ENCODE peak calls at places on chromosomes 11 and 22, in five cellular contexts. A is neural progenitor cell, H is hepatocyte, B is HCT116, O is GM23338. M is an unnamed sample.
A peak's percentile ranks its signal among the peaks of the same experiment; 100 is the strongest.

GRCh38 chr11:31133064-31133463 is 236.5 kb downstream of the DCDC1 start:
- DNase-seq in A (no peak), O (no peak), B (no peak), H (no peak), M (no peak)

GRCh38 chr11:128902515-128903066 is 11.4 kb downstream of the KCNJ5 start:
- DNase-seq in B (no peak), O (peak; percentile 41), H (no peak), A (no peak), M (no peak)

GRCh38 chr22:41052661-41053490 is 39.5 kb upstream of the EP300 start:
- DNase-seq in H (peak; percentile 57), B (no peak), O (no peak), A (no peak), M (no peak)

GRCh38 chr11:34890812-34891211 is 25.4 kb downstream of the APIP start:
- DNase-seq in A (peak; percentile 59), H (peak; percentile 68), B (peak; percentile 56), O (peak; percentile 53), M (peak; percentile 69)

GRCh38 chr11:114085965-114086364 is 26.5 kb downstream of the ZBTB16 start:
- DNase-seq in A (no peak), H (no peak), O (no peak), B (no peak), M (no peak)

GRCh38 chr22:23574877-23575276 is 5.2 kb downstream of the IGLL1 start:
- DNase-seq in O (no peak), H (no peak), B (no peak), A (no peak), M (no peak)

GRCh38 chr11:31325162-31325561 is 44.4 kb downstream of the DCDC1 start:
- DNase-seq in A (no peak), H (no peak), B (no peak), O (no peak), M (no peak)

GRCh38 chr11:134376150-134376921 is 35.7 kb downstream of the B3GAT1 start:
- DNase-seq in H (no peak), B (no peak), A (no peak), O (no peak), M (no peak)

GRCh38 chr11:87081358-87081757 is 43.6 kb downstream of the TMEM135 start:
- DNase-seq in B (no peak), O (no peak), H (no peak), A (no peak), M (peak; percentile 69)

GRCh38 chr22:33126881-33127280 is 68.7 kb upstream of the SYN3 start:
- DNase-seq in H (peak; percentile 32), A (peak; percentile 64), B (no peak), O (peak; percentile 75), M (peak; percentile 9)

GRCh38 chr22:30182365-30182764 is 64.2 kb downstream of the LIF start:
- DNase-seq in O (no peak), B (no peak), A (no peak), H (no peak), M (no peak)

GRCh38 chr11:44526438-44526837 is 39.0 kb upstream of the CD82 start:
- DNase-seq in B (no peak), O (no peak), H (no peak), A (no peak), M (no peak)

GRCh38 chr11:122879785-122880184 is 2.8 kb upstream of the JHY start:
- DNase-seq in H (no peak), B (no peak), A (peak; percentile 47), O (peak; percentile 77), M (no peak)

GRCh38 chr11:18632841-18633240 is 1.3 kb downstream of the SPTY2D1 start:
- DNase-seq in B (no peak), O (no peak), H (no peak), A (no peak), M (no peak)

GRCh38 chr11:29190313-29190712 is 826.5 kb downstream of the KCNA4 start:
- DNase-seq in B (no peak), H (no peak), A (no peak), O (no peak), M (no peak)

GRCh38 chr11:69352715-69353325 is 58.9 kb downstream of the MYEOV start:
- DNase-seq in A (no peak), H (peak; percentile 54), O (no peak), B (peak; percentile 54), M (no peak)

GRCh38 chr11:33687733-33688479 is 12.7 kb downstream of the C11orf91 start:
- DNase-seq in H (peak; percentile 81), O (peak; percentile 86), B (peak; percentile 60), A (peak; percentile 75), M (peak; percentile 76)

GRCh38 chr11:65417702-65418430 is 4.7 kb upstream of the NEAT1 start:
- DNase-seq in A (no peak), H (peak; percentile 74), B (no peak), O (no peak), M (no peak)

GRCh38 chr11:74820763-74821162 is 72.1 kb downstream of the RNF169 start:
- DNase-seq in A (no peak), H (no peak), O (no peak), B (no peak), M (no peak)

GRCh38 chr11:125372911-125373310 is 123.2 kb downstream of the FEZ1 start:
- DNase-seq in A (no peak), H (no peak), O (no peak), B (no peak), M (no peak)

DNA sequence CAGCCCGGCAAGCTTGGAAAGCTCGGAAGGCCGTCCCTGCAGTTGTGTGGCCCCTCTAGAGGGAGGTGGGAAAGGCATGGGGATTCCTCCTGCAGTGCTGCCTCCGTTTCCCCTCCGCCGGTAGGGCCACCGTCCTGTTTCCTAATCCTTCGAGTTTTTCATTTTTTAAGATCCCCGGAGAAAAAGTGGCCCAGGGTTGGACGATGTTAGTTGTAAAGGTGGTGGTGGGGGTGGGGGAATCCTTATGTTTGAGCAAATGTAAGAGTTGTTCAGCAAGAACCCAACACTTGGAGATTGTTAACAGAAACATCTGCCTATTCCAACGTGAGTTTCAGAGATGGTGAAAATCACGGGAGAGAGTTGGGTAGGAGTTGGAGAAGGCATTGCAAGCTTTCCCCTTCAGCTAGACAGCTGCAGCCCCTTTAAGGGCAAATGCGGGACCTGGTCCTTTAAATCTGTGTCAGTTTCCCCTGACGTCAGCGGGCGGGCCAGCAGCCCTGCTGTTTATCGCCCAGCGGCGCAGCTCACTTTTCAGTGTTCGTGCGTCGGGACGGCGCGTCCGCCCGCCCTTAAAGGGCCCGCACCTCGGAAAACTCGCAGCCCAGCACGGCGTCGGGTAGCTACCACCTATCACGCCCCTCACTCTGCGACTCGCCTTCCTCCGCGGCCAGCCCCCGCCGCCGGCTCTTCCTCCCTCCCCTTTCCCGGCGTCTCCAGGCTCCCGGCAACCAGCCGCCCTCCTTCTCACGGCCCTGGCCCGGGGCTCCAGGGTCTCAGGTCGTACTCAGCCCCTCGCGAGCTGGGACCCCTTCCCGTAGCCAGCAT is at the start of gene SIDT2:
- DNase-seq in A (peak; percentile 96), B (peak; percentile 81), H (peak; percentile 97), O (peak; percentile 98), M (peak; percentile 95)
- H2AFZ ChIP-seq in A (peak within 1 kb of the TSS; percentile 51), B (no peak within 1 kb of the TSS), H (peak within 1 kb of the TSS; percentile 61), O (peak within 1 kb of the TSS; percentile 69), M (peak within 1 kb of the TSS; percentile 96)

GRCh38 chr11:80592546-80592945 is 1151.7 kb upstream of the TENM4 start:
- DNase-seq in B (no peak), H (no peak), O (no peak), A (no peak), M (no peak)

GRCh38 chr11:80593981-80594380 is 1153.2 kb upstream of the TENM4 start:
- DNase-seq in H (peak; percentile 57), B (no peak), A (no peak), O (no peak), M (no peak)

GRCh38 chr11:80598905-80599304 is 1158.1 kb upstream of the TENM4 start:
- DNase-seq in A (no peak), O (no peak), H (no peak), B (no peak), M (no peak)

GRCh38 chr11:80595011-80595410 is 1154.2 kb upstream of the TENM4 start:
- DNase-seq in O (no peak), A (no peak), B (no peak), H (peak; percentile 48), M (no peak)

DNA sequence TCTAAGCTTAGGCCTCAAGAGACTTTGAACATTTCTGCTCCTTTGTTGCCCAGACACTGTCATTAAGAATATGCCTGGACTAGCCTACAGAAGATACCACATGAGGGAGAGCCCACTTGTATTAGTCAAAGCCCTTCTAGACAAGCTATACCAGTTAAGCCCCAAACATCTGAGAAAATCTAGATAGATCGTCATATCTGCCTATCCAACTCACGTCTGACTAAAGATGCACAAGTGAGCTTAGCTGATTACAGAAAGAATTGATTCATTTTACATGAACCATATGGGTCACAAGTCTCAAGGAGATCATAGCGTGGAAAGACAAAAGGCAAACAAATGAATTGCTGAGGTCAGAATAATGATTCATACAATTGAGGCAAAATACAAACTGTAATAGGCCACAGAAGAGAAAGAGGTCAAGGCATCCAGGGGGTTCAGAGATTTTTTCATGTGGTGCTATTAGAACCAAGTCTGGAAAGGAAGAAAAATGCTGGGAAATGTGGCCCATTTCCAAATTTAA is 1155.5 kb upstream of the TENM4 start:
- DNase-seq in B (no peak), H (no peak), A (no peak), O (no peak), M (no peak)
- TF ChIP-seq CTCF in B (no peak), H (no peak), A (no peak), O (no peak), M (no peak)

GRCh38 chr11:92941676-92942571 is 27.5 kb upstream of the MTNR1B start:
- DNase-seq in O (peak; percentile 70), H (peak; percentile 50), B (peak; percentile 18), A (peak; percentile 33), M (peak; percentile 29)

GRCh38 chr11:92939305-92939704 is 30.1 kb upstream of the MTNR1B start:
- DNase-seq in A (no peak), B (no peak), O (no peak), H (no peak), M (peak; percentile 69)
- H2AFZ ChIP-seq in A (no peak overlapping the region), B (no peak overlapping the region), O (no peak overlapping the region), H (no peak overlapping the region), M (peak overlapping the region; percentile 35)

GRCh38 chr11:839280-839623 is 3.1 kb downstream of the POLR2L start:
- DNase-seq in O (no peak), A (no peak), H (no peak), B (no peak), M (no peak)

GRCh38 chr11:841981-842369 is 354 bp downstream of the POLR2L start:
- DNase-seq in H (no peak), B (no peak), O (no peak), A (no peak), M (no peak)

GRCh38 chr11:838441-839279 is 3.7 kb downstream of the POLR2L start:
- DNase-seq in B (no peak), A (peak; percentile 47), O (peak; percentile 79), H (no peak), M (no peak)

GRCh38 chr11:837990-838307 is 4.4 kb downstream of the POLR2L start:
- DNase-seq in O (no peak), B (no peak), A (no peak), H (no peak), M (no peak)

DNA sequence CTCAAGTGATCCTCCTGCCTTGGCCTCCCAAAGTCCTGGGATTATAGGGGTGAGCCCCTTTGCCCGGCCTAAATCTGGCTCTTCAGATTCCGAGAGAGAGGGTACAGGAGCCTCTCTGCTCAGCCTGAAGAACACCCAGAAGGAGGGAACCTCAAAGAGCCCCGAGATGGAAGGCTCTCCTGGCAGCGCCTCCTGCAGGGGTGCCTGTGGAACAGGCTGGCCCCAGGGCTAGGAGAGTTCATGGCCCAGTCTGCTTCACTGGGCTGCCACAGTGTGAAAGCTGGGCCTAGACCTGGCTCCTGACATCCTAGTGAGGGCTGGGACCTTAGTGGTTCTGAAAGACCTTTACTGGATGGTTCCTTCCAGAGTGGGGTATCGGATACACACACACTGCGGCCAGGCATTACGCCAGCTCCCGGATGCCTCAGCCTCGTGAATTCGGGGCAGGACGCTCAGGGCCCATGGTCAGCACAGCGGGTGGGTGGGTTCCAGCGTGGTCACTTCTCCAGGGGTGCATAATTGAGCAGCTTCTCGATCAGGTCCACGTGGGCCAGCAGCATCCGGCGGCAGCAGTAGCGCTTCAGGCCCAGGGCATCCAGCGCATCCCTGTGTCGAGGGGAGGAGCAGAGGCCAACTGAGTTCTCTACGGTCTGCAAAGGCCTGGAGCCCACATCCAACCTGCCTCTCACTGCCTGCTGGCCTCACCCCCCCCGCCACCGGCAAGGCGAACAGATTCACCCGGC is 2.3 kb downstream of the POLR2L start:
- DNase-seq in B (no peak), H (no peak), O (no peak), A (no peak), M (no peak)
- TF ChIP-seq CTCF in B (peak; percentile 70), H (no peak), O (peak; percentile 50), A (no peak), M (peak; percentile 25)

M was measured in MM.1S.